ENCODE peak calls at places on chromosomes 4 and X, in seven cellular contexts. One of them, this sample, is unnamed.
A peak's percentile ranks its signal among the peaks of the same experiment; 100 is the strongest.

GRCh38 chr4:80173387-80173786 is 23.9 kb upstream of the PRDM8 start:
- DNase-seq in prostate gland: no peak
- DNase-seq in A673: no peak
- DNase-seq in IMR-90: peak; percentile 88
- DNase-seq in A549: no peak
- DNase-seq in HCT116: no peak
- DNase-seq in right atrium auricular region: no peak
- DNase-seq in this sample: no peak

GRCh38 chrX:132023896-132024386 is 839 bp downstream of the STK26 start:
- DNase-seq in right atrium auricular region: no peak
- DNase-seq in A673: peak; percentile 30
- DNase-seq in A549: peak; percentile 12
- DNase-seq in prostate gland: peak; percentile 6
- DNase-seq in IMR-90: no peak
- DNase-seq in HCT116: no peak
- DNase-seq in this sample: peak; percentile 53

GRCh38 chr4:168782439-168782838 is 227.6 kb downstream of the CBR4 start:
- DNase-seq in IMR-90: no peak
- DNase-seq in right atrium auricular region: no peak
- DNase-seq in HCT116: no peak
- DNase-seq in A549: no peak
- DNase-seq in A673: no peak
- DNase-seq in prostate gland: no peak
- DNase-seq in this sample: no peak

GRCh38 chr4:17475481-17475880 is 36.4 kb downstream of the QDPR start:
- DNase-seq in HCT116: no peak
- DNase-seq in prostate gland: no peak
- DNase-seq in A549: no peak
- DNase-seq in right atrium auricular region: no peak
- DNase-seq in IMR-90: peak; percentile 59
- DNase-seq in A673: no peak
- DNase-seq in this sample: no peak

GRCh38 chr4:149371021-149371420 is 444.6 kb downstream of the IQCM start:
- DNase-seq in IMR-90: peak; percentile 63
- DNase-seq in A673: peak; percentile 87
- DNase-seq in right atrium auricular region: no peak
- DNase-seq in HCT116: peak; percentile 67
- DNase-seq in prostate gland: no peak
- DNase-seq in A549: peak; percentile 54
- DNase-seq in this sample: no peak

GRCh38 chr4:52824603-52825310 is 37.4 kb upstream of the RASL11B start:
- DNase-seq in right atrium auricular region: no peak
- DNase-seq in A549: no peak
- DNase-seq in IMR-90: peak; percentile 85
- DNase-seq in HCT116: no peak
- DNase-seq in A673: no peak
- DNase-seq in prostate gland: no peak
- DNase-seq in this sample: peak; percentile 44

GRCh38 chrX:100625985-100626491 is 10.6 kb downstream of the TSPAN6 start:
- DNase-seq in A549: no peak
- DNase-seq in IMR-90: no peak
- DNase-seq in HCT116: no peak
- DNase-seq in A673: no peak
- DNase-seq in prostate gland: no peak
- DNase-seq in right atrium auricular region: no peak
- DNase-seq in this sample: no peak

GRCh38 chr4:52358855-52359254 is 300.2 kb downstream of the USP46 start:
- DNase-seq in prostate gland: no peak
- DNase-seq in A673: peak; percentile 4
- DNase-seq in IMR-90: no peak
- DNase-seq in A549: no peak
- DNase-seq in right atrium auricular region: no peak
- DNase-seq in HCT116: no peak
- DNase-seq in this sample: peak; percentile 11

GRCh38 chr4:56410247-56410646 is 23.0 kb upstream of the AASDH start:
- DNase-seq in A673: peak; percentile 78
- DNase-seq in A549: peak; percentile 79
- DNase-seq in HCT116: peak; percentile 89
- DNase-seq in prostate gland: peak; percentile 77
- DNase-seq in IMR-90: peak; percentile 98
- DNase-seq in right atrium auricular region: no peak
- DNase-seq in this sample: peak; percentile 71

GRCh38 chr4:16573744-16574143 is 324.7 kb downstream of the LDB2 start:
- DNase-seq in right atrium auricular region: peak; percentile 85
- DNase-seq in A549: no peak
- DNase-seq in IMR-90: peak; percentile 83
- DNase-seq in A673: no peak
- DNase-seq in prostate gland: no peak
- DNase-seq in HCT116: no peak
- DNase-seq in this sample: peak; percentile 62

GRCh38 chr4:94650690-94651089 is 107.1 kb upstream of the BMPR1B start:
- DNase-seq in prostate gland: peak; percentile 24
- DNase-seq in IMR-90: peak; percentile 10
- DNase-seq in A549: peak; percentile 94
- DNase-seq in right atrium auricular region: no peak
- DNase-seq in A673: no peak
- DNase-seq in HCT116: no peak
- DNase-seq in this sample: no peak

GRCh38 chr4:2394544-2394943 is 23.9 kb downstream of the ZFYVE28 start:
- DNase-seq in A549: no peak
- DNase-seq in A673: no peak
- DNase-seq in IMR-90: no peak
- DNase-seq in right atrium auricular region: no peak
- DNase-seq in prostate gland: no peak
- DNase-seq in HCT116: no peak
- DNase-seq in this sample: no peak

GRCh38 chr4:182881928-182882327 is 35.3 kb downstream of the DCTD start:
- DNase-seq in HCT116: no peak
- DNase-seq in A673: no peak
- DNase-seq in IMR-90: no peak
- DNase-seq in right atrium auricular region: no peak
- DNase-seq in prostate gland: no peak
- DNase-seq in A549: no peak
- DNase-seq in this sample: no peak

DNA sequence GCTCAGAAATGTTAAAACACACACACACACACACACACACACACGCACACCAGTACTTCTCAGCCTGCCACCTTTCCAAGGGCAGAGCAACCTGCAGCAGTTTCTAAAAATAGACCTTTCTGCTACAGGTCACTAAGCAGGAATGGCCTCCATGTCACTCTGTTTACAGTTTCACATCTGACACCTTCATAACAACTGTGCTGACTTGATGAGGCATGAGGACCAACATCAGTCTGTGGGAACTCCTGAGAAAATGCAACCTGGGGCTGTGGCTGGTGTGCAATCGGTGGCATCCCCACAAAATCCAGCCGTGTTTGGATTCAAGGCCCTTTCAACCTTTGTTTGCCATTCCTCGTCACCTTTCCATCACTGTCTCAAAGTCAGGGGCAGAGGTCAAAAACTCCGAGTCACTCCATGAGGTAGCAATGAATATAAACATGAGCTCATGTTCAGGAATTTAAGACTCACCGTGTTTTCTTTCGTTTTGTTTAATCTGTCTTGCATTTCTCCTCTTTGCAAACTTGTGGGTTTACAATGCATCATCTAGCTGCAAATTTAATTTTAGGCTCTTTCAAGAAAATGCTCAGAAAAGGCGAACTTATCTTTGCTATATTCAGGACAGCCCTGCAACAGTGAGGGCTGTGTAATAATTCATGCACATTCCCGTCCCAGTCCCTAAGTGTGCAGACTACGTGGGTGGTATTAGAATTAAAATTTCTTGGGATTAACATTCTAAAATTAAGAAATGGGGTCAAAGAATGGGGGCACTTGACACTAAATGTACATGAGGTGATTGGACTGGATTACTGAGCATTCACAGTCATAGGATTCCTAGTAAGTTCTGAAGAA is 135.3 kb downstream of the SHROOM3 start:
- DNase-seq in prostate gland: no peak
- DNase-seq in A673: no peak
- DNase-seq in A549: peak; percentile 67
- DNase-seq in right atrium auricular region: no peak
- DNase-seq in HCT116: no peak
- DNase-seq in IMR-90: peak; percentile 89
- DNase-seq in this sample: no peak
- H3K27ac ChIP-seq in prostate gland: peak overlapping the region; percentile 76
- H3K27ac ChIP-seq in A673: no peak overlapping the region
- H3K27ac ChIP-seq in A549: peak overlapping the region; percentile 54
- H3K27ac ChIP-seq in right atrium auricular region: no peak overlapping the region
- H3K27ac ChIP-seq in HCT116: no peak overlapping the region
- H3K27ac ChIP-seq in IMR-90: peak overlapping the region; percentile 6
- H3K27ac ChIP-seq in this sample: no peak overlapping the region

GRCh38 chr4:30720656-30721352 is 635 bp downstream of the PCDH7 start:
- DNase-seq in right atrium auricular region: no peak
- DNase-seq in A673: peak; percentile 68
- DNase-seq in IMR-90: peak; percentile 61
- DNase-seq in prostate gland: no peak
- DNase-seq in HCT116: no peak
- DNase-seq in A549: peak; percentile 7
- DNase-seq in this sample: peak; percentile 46
- H3K4me3 ChIP-seq in right atrium auricular region: peak overlapping the region; percentile 53
- H3K4me3 ChIP-seq in A673: peak overlapping the region; percentile 93
- H3K4me3 ChIP-seq in IMR-90: peak overlapping the region; percentile 78
- H3K4me3 ChIP-seq in prostate gland: peak overlapping the region; percentile 49
- H3K4me3 ChIP-seq in HCT116: no peak overlapping the region
- H3K4me3 ChIP-seq in A549: peak overlapping the region; percentile 41
- H3K4me3 ChIP-seq in this sample: peak overlapping the region; percentile 78

DNA sequence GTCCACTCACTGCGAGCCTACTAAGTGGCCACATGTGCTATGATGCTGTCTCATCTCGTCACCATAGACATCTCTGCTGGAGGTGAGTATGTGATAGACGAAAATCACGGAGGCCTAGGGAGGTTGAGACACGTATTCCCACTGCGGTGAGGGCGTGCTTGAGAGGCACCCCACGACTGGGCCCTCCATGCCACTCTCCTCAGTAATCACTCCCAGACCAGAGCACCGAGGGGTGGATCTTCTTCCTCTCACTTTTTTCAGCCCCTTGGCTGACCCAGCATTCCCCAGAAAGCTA is 29.0 kb downstream of the AFAP1 start:
- DNase-seq in right atrium auricular region: no peak
- DNase-seq in prostate gland: no peak
- DNase-seq in A673: no peak
- DNase-seq in A549: no peak
- DNase-seq in IMR-90: no peak
- DNase-seq in HCT116: no peak
- DNase-seq in this sample: no peak
- H3K4me1 ChIP-seq in right atrium auricular region: peaks cover 39% of the 10 kb centered on the region
- H3K4me1 ChIP-seq in prostate gland: no peaks in the 10 kb centered on the region
- H3K4me1 ChIP-seq in A673: peaks cover 56% of the 10 kb centered on the region
- H3K4me1 ChIP-seq in A549: peaks cover 89% of the 10 kb centered on the region
- H3K4me1 ChIP-seq in IMR-90: peaks cover 36% of the 10 kb centered on the region
- H3K4me1 ChIP-seq in HCT116: no peaks in the 10 kb centered on the region
- H3K4me1 ChIP-seq in this sample: peaks cover 45% of the 10 kb centered on the region

DNA sequence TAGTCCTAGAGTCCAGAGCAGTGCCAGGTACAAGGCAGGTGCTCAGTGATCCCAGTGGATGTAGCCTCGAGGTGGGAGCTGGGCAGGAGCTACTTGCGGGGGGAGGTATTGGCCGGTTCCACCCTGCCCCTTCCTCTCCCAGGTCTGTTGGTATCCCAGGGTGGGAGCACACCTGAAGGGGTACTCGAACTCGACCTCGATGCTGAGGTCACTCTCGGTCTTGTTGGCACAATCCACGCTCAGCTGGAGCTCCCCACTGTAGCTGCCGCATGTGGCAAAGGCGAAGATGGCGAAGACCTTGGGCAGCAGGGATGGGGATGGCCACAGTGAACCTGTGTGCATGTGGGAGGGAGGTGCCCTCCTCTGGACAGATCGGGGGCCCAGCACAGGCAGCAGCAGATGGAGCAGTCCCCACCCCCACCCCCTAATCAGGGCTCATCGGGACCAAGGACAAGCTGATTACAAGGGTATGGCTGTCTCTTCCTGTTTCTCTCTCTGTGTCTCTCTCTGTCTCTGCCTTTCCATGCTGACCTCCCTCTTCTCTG is 2.4 kb downstream of the SYP start:
- DNase-seq in prostate gland: no peak
- DNase-seq in IMR-90: no peak
- DNase-seq in right atrium auricular region: no peak
- DNase-seq in A549: no peak
- DNase-seq in HCT116: no peak
- DNase-seq in A673: no peak
- DNase-seq in this sample: no peak
- H3K27ac ChIP-seq in prostate gland: no peak overlapping the region
- H3K27ac ChIP-seq in IMR-90: no peak overlapping the region
- H3K27ac ChIP-seq in right atrium auricular region: no peak overlapping the region
- H3K27ac ChIP-seq in A549: no peak overlapping the region
- H3K27ac ChIP-seq in HCT116: no peak overlapping the region
- H3K27ac ChIP-seq in A673: no peak overlapping the region
- H3K27ac ChIP-seq in this sample: no peak overlapping the region

GRCh38 chrX:134026732-134027311 is 41.4 kb upstream of the GPC3 start:
- DNase-seq in A549: peak; percentile 40
- DNase-seq in IMR-90: peak; percentile 5
- DNase-seq in HCT116: peak; percentile 10
- DNase-seq in prostate gland: peak; percentile 32
- DNase-seq in A673: peak; percentile 62
- DNase-seq in right atrium auricular region: no peak
- DNase-seq in this sample: peak; percentile 19
- H3K4me3 ChIP-seq in A549: no peak overlapping the region
- H3K4me3 ChIP-seq in IMR-90: no peak overlapping the region
- H3K4me3 ChIP-seq in HCT116: no peak overlapping the region
- H3K4me3 ChIP-seq in prostate gland: no peak overlapping the region
- H3K4me3 ChIP-seq in A673: no peak overlapping the region
- H3K4me3 ChIP-seq in right atrium auricular region: no peak overlapping the region
- H3K4me3 ChIP-seq in this sample: no peak overlapping the region

GRCh38 chr4:176781739-176782100 is 11.0 kb downstream of the VEGFC start:
- DNase-seq in right atrium auricular region: no peak
- DNase-seq in prostate gland: no peak
- DNase-seq in A549: no peak
- DNase-seq in IMR-90: no peak
- DNase-seq in HCT116: no peak
- DNase-seq in A673: no peak
- DNase-seq in this sample: no peak
- H3K4me1 ChIP-seq in right atrium auricular region: peaks cover 4% of the 10 kb centered on the region
- H3K4me1 ChIP-seq in prostate gland: no peaks in the 10 kb centered on the region
- H3K4me1 ChIP-seq in A549: peaks cover 74% of the 10 kb centered on the region
- H3K4me1 ChIP-seq in IMR-90: peaks cover 16% of the 10 kb centered on the region
- H3K4me1 ChIP-seq in HCT116: no peaks in the 10 kb centered on the region
- H3K4me1 ChIP-seq in A673: no peaks in the 10 kb centered on the region
- H3K4me1 ChIP-seq in this sample: peaks cover 9% of the 10 kb centered on the region

GRCh38 chr4:6938237-6938636 is 28.6 kb downstream of the TBC1D14 start:
- DNase-seq in HCT116: no peak
- DNase-seq in A673: peak; percentile 21
- DNase-seq in IMR-90: no peak
- DNase-seq in A549: no peak
- DNase-seq in prostate gland: no peak
- DNase-seq in right atrium auricular region: peak; percentile 68
- DNase-seq in this sample: peak; percentile 77

GRCh38 chr4:6941796-6942195 is 32.2 kb downstream of the TBC1D14 start:
- DNase-seq in right atrium auricular region: no peak
- DNase-seq in prostate gland: no peak
- DNase-seq in A673: no peak
- DNase-seq in HCT116: no peak
- DNase-seq in IMR-90: no peak
- DNase-seq in A549: no peak
- DNase-seq in this sample: no peak

GRCh38 chr4:6940744-6941137 is 31.1 kb downstream of the TBC1D14 start:
- DNase-seq in prostate gland: no peak
- DNase-seq in A549: no peak
- DNase-seq in A673: no peak
- DNase-seq in IMR-90: no peak
- DNase-seq in right atrium auricular region: no peak
- DNase-seq in HCT116: no peak
- DNase-seq in this sample: no peak

GRCh38 chr4:6938758-6939201 is 29.2 kb downstream of the TBC1D14 start:
- DNase-seq in right atrium auricular region: no peak
- DNase-seq in A549: no peak
- DNase-seq in A673: no peak
- DNase-seq in IMR-90: no peak
- DNase-seq in prostate gland: no peak
- DNase-seq in HCT116: no peak
- DNase-seq in this sample: no peak

GRCh38 chr4:6939761-6940743 is 30.4 kb downstream of the TBC1D14 start:
- DNase-seq in A549: no peak
- DNase-seq in IMR-90: no peak
- DNase-seq in A673: no peak
- DNase-seq in HCT116: no peak
- DNase-seq in right atrium auricular region: no peak
- DNase-seq in prostate gland: no peak
- DNase-seq in this sample: no peak
- H3K27ac ChIP-seq in A549: peak overlapping the region; percentile 57
- H3K27ac ChIP-seq in IMR-90: no peak overlapping the region
- H3K27ac ChIP-seq in A673: no peak overlapping the region
- H3K27ac ChIP-seq in HCT116: no peak overlapping the region
- H3K27ac ChIP-seq in right atrium auricular region: no peak overlapping the region
- H3K27ac ChIP-seq in prostate gland: no peak overlapping the region
- H3K27ac ChIP-seq in this sample: no peak overlapping the region

This sample was measured in heart left ventricle.